ENCODE peak calls at places on chromosome 1, in six cellular contexts. A is omental fat pad; G is CD4-positive, alpha-beta T cell; M is bronchial epithelial cell; D is A673; C is WTC11. B is an unnamed sample.

GRCh38 chr1:225735252-225736149 is 42.1 kb upstream of the SRP9 start:
- DNase-seq in A (peak; percentile 41), G (no peak), M (peak; percentile 99), D (peak; percentile 64), C (no peak), B (peak; percentile 100)

GRCh38 chr1:234987415-234988159 is 141.1 kb downstream of the TOMM20 start:
- DNase-seq in A (no peak), G (no peak), M (no peak), D (no peak), C (peak; percentile 53), B (peak; percentile 87)

GRCh38 chr1:33914531-33914930 is 50.7 kb downstream of the HMGB4 start:
- DNase-seq in A (no peak), G (no peak), M (no peak), D (no peak), C (no peak), B (no peak)

GRCh38 chr1:65940131-65940530 is 147.4 kb downstream of the PDE4B start:
- DNase-seq in A (no peak), G (no peak), M (no peak), D (no peak), C (no peak), B (no peak)

GRCh38 chr1:69492286-69492685 is 75.4 kb upstream of the LRRC7 start:
- DNase-seq in A (no peak), G (no peak), M (no peak), D (no peak), C (no peak), B (no peak)

GRCh38 chr1:234573711-234574299 is 36.2 kb downstream of the IRF2BP2 start:
- DNase-seq in A (no peak), G (no peak), M (peak; percentile 33), D (no peak), C (no peak), B (peak; percentile 77)

GRCh38 chr1:19374402-19374801 is 62.3 kb downstream of the SLC66A1 start:
- DNase-seq in A (no peak), G (no peak), M (no peak), D (no peak), C (peak; percentile 79), B (no peak)

GRCh38 chr1:32907435-32907834 is 6.2 kb upstream of the TMEM54 start:
- DNase-seq in A (no peak), G (no peak), M (no peak), D (no peak), C (no peak), B (no peak)

GRCh38 chr1:53643881-53644390 is 95.0 kb downstream of the GLIS1 start:
- DNase-seq in A (no peak), G (no peak), M (no peak), D (no peak), C (no peak), B (no peak)

GRCh38 chr1:44500181-44501021 is 95.3 kb downstream of the RNF220 start:
- DNase-seq in A (no peak), G (no peak), M (no peak), D (no peak), C (peak; percentile 62), B (peak; percentile 11)

GRCh38 chr1:78291443-78291842 is 199.3 kb upstream of the PTGFR start:
- DNase-seq in A (no peak), G (no peak), M (no peak), D (no peak), C (no peak), B (no peak)

GRCh38 chr1:245687129-245687635 is 532.4 kb downstream of the KIF26B start:
- DNase-seq in A (no peak), G (no peak), M (no peak), D (no peak), C (no peak), B (no peak)

GRCh38 chr1:46767649-46768282 is 31.1 kb upstream of the CYP4B1 start:
- DNase-seq in A (no peak), G (no peak), M (no peak), D (no peak), C (no peak), B (no peak)

GRCh38 chr1:181485276-181486097 is 2.2 kb downstream of the CACNA1E start:
- DNase-seq in A (no peak), G (no peak), M (peak; percentile 2), D (peak; percentile 11), C (peak; percentile 74), B (no peak)

GRCh38 chr1:23838401-23838866 is 13.2 kb upstream of the HMGCL start:
- DNase-seq in A (no peak), G (peak; percentile 69), M (peak; percentile 30), D (peak; percentile 79), C (peak; percentile 58), B (peak; percentile 61)

GRCh38 chr1:59814180-59814900 is 409 bp upstream of the HOOK1 start:
- DNase-seq in A (peak; percentile 33), G (peak; percentile 93), M (peak; percentile 96), D (peak; percentile 98), C (peak; percentile 92), B (peak; percentile 98)

GRCh38 chr1:145879775-145880174 is 5.9 kb downstream of the ANKRD35 start:
- DNase-seq in A (no peak), G (no peak), M (no peak), D (no peak), C (no peak), B (no peak)

GRCh38 chr1:157040802-157041201 is 4.7 kb downstream of the ARHGEF11 start:
- DNase-seq in A (no peak), G (no peak), M (no peak), D (no peak), C (no peak), B (no peak)

GRCh38 chr1:206839006-206839560 is 26.3 kb upstream of the IL20 start:
- DNase-seq in A (no peak), G (no peak), M (no peak), D (no peak), C (no peak), B (no peak)

GRCh38 chr1:40363721-40364120 is 9.8 kb upstream of the SMAP2 start:
- DNase-seq in A (no peak), G (no peak), M (peak; percentile 68), D (peak; percentile 70), C (peak; percentile 27), B (no peak)

GRCh38 chr1:234584926-234585325 is 25.1 kb downstream of the IRF2BP2 start:
- DNase-seq in A (no peak), G (no peak), M (no peak), D (peak; percentile 76), C (no peak), B (no peak)

GRCh38 chr1:186244825-186245224 is 130.2 kb downstream of the TPR start:
- DNase-seq in A (no peak), G (no peak), M (no peak), D (peak; percentile 72), C (peak; percentile 58), B (peak; percentile 18)

GRCh38 chr1:89728381-89728780 is 92.5 kb upstream of the LRRC8D start:
- DNase-seq in A (no peak), G (no peak), M (no peak), D (no peak), C (no peak), B (no peak)

DNA sequence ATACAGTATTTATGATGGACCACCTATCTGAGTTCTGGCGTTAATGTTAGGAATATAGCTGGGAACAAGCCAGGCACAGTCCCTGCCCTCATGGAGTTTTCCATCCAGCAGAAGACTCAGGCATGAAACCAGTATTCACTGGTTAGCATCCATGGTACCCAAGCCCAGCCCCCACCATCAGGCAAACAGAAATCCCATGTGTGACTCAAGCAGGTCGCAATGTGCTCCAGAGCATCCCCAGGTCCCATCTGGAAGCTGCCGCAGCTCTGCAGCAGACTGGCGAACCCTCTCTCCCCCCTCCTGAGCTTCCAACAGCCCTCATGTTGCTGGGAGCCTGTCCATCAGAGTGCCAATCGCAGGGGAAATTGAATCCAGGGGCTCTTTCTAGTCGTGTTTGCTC is 174.2 kb downstream of the RRAGC start:
- DNase-seq in A (no peak), G (no peak), M (no peak), D (no peak), C (no peak), B (no peak)
- TF ChIP-seq CTCF in A (no peak), G (no peak), M (no peak), D (no peak), C (no peak), B (no peak)

DNA sequence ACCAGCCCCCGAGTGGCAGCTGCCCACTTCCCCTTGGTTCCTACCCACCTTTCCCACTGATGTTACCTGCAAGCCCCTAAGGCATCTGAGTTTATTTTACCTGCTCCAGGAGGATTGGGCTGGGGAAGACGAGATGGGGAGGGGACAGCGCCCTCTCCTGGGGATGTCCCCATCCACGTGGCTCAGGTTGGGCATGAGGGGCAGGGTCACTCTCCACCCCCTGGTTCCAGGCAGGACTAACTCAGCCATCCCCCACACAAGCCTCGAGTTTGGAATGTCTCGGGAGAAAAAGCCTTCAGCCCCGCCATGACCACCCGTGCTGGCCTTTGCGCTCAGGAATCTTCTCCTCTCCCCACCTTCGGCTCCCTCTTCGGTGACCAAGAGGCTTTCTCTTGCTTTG is 90.0 kb downstream of the ARHGEF10L start:
- DNase-seq in A (no peak), G (no peak), M (no peak), D (no peak), C (peak; percentile 83), B (no peak)
- TF ChIP-seq CTCF in A (no peak), G (no peak), M (peak; percentile 34), D (peak; percentile 52), C (peak; percentile 66), B (peak; percentile 13)

GRCh38 chr1:8358241-8358896 is 40.5 kb downstream of the SLC45A1 start:
- DNase-seq in A (no peak), G (no peak), M (no peak), D (no peak), C (no peak), B (no peak)

GRCh38 chr1:8359617-8360481 is 41.9 kb downstream of the SLC45A1 start:
- DNase-seq in A (no peak), G (no peak), M (no peak), D (no peak), C (no peak), B (no peak)

GRCh38 chr1:8357329-8358101 is 39.6 kb downstream of the SLC45A1 start:
- DNase-seq in A (no peak), G (no peak), M (no peak), D (no peak), C (no peak), B (no peak)

GRCh38 chr1:8360493-8361197 is 42.7 kb downstream of the SLC45A1 start:
- DNase-seq in A (no peak), G (no peak), M (no peak), D (no peak), C (no peak), B (no peak)

DNA sequence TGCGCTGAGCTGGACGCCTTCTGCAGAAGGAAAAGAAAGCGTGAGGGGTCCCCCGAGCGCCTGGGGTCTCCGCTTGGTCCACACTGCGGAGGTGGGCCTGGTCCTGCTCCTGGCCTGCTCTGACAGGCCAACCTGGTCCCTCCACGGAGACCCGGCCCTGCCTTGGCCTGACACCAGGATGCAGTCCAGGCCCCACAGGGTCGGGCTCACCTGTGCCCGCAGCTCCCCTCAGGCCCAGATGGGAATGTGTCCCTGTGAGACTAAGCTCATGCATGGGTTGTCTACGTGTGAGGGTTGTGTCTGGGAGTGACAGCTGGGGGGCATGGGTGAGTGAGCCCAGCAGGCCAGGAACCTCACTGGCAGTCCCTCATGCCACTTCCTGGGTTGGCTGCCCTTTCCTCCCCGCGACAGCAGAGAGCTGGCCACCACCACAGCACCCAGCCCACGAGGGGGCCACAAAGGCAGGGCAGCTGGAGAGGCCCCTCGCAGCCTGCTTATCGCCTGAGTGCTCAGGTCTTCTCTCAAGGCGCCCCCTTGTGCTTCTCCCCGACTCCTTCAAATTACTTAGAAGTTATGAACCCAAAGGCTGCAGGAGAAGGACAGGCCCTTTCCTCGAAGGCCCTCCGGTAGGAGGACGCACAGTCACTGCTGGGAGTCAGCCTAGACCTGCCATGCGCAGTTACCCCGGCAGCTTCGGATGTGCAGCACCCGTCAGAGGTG is 41.1 kb downstream of the SLC45A1 start:
- DNase-seq in A (no peak), G (no peak), M (no peak), D (no peak), C (no peak), B (no peak)
- TF ChIP-seq CTCF in A (no peak), G (no peak), M (no peak), D (peak; percentile 20), C (no peak), B (no peak)

GRCh38 chr1:81254560-81254959 is 546.2 kb upstream of the ADGRL2 start:
- DNase-seq in A (no peak), G (no peak), M (peak; percentile 8), D (no peak), C (peak; percentile 35), B (peak; percentile 7)
- TF ChIP-seq CTCF in A (no peak), G (no peak), M (peak; percentile 27), D (peak; percentile 11), C (peak; percentile 39), B (no peak)

B was measured in MCF 10A.